ENCODE peak calls at places on chromosomes 13 and 19, in four cellular contexts. I, B, T and W are unnamed samples.

GRCh38 chr13:48110930-48111721 is 16.2 kb upstream of the MED4 start:
- DNase-seq in I (peak; percentile 60), B (no peak), T (peak; percentile 86), W (no peak)

GRCh38 chr13:39268398-39268797 is 230.1 kb downstream of the NHLRC3 start:
- DNase-seq in I (no peak), B (no peak), T (no peak), W (no peak)

GRCh38 chr13:52070929-52071523 is 46.5 kb downstream of the UTP14C start:
- DNase-seq in I (no peak), B (no peak), T (peak; percentile 48), W (no peak)

GRCh38 chr19:18660051-18660910 is 23.2 kb upstream of the CRTC1 start:
- DNase-seq in I (peak; percentile 49), B (no peak), T (peak; percentile 44), W (no peak)

GRCh38 chr19:23554548-23554947 is 132.5 kb downstream of the ZNF675 start:
- DNase-seq in I (no peak), B (no peak), T (no peak), W (no peak)

GRCh38 chr13:110340812-110341444 is 33.8 kb downstream of the COL4A2 start:
- DNase-seq in I (peak; percentile 34), B (no peak), T (peak; percentile 85), W (peak; percentile 37)

GRCh38 chr19:10919352-10920287 is 8.8 kb downstream of the YIPF2 start:
- DNase-seq in I (no peak), B (no peak), T (no peak), W (no peak)

GRCh38 chr19:6065685-6066365 is 44.5 kb downstream of the RFX2 start:
- DNase-seq in I (no peak), B (no peak), T (no peak), W (no peak)

GRCh38 chr19:48629599-48630288 is 7.4 kb downstream of the DBP start:
- DNase-seq in I (no peak), B (no peak), T (peak; percentile 85), W (peak; percentile 27)

GRCh38 chr13:25654332-25654731 is 282.6 kb downstream of the ATP8A2 start:
- DNase-seq in I (no peak), B (no peak), T (no peak), W (no peak)

GRCh38 chr13:66586489-66586888 is 643.6 kb downstream of the PCDH9 start:
- DNase-seq in I (no peak), B (no peak), T (peak; percentile 74), W (no peak)

GRCh38 chr19:3670796-3671679 is 29.2 kb downstream of the PIP5K1C start:
- DNase-seq in I (peak; percentile 65), B (peak; percentile 13), T (peak; percentile 88), W (peak; percentile 42)

GRCh38 chr13:52128714-52129700 is at the start of gene NEK5:
- DNase-seq in I (peak; percentile 29), B (no peak), T (peak; percentile 59), W (peak; percentile 74)

GRCh38 chr13:105961438-105961837 is 574.0 kb downstream of the EFNB2 start:
- DNase-seq in I (no peak), B (no peak), T (no peak), W (no peak)

GRCh38 chr13:51017516-51017915 is 93.6 kb downstream of the C13orf42 start:
- DNase-seq in I (no peak), B (no peak), T (no peak), W (no peak)

GRCh38 chr19:29805026-29805925 is 6.5 kb upstream of the CCNE1 start:
- DNase-seq in I (no peak), B (no peak), T (no peak), W (no peak)

GRCh38 chr19:34263745-34264237 is 9.4 kb downstream of the GARRE1 start:
- DNase-seq in I (no peak), B (no peak), T (no peak), W (no peak)

GRCh38 chr13:80558074-80558473 is 217.1 kb upstream of the SPRY2 start:
- DNase-seq in I (no peak), B (no peak), T (no peak), W (no peak)

GRCh38 chr19:52099497-52100138 is 4.1 kb upstream of the ZNF841 start:
- DNase-seq in I (no peak), B (no peak), T (no peak), W (no peak)

GRCh38 chr19:57239982-57240310 is 486 bp upstream of the ZNF805 start:
- DNase-seq in I (no peak), B (no peak), T (peak; percentile 25), W (no peak)

GRCh38 chr19:35248310-35249145 is at the start of gene LSR:
- DNase-seq in I (no peak), B (no peak), T (no peak), W (peak; percentile 97)

GRCh38 chr13:59424661-59425060 is 739.1 kb downstream of the DIAPH3 start:
- DNase-seq in I (no peak), B (no peak), T (peak; percentile 43), W (no peak)

GRCh38 chr19:48171584-48172170 is 1.2 kb downstream of the ZSWIM9 start:
- DNase-seq in I (no peak), B (no peak), T (no peak), W (no peak)

GRCh38 chr13:91362908-91363307 is 15.4 kb downstream of the MIR17HG start:
- DNase-seq in I (no peak), B (no peak), T (no peak), W (no peak)

GRCh38 chr13:87498681-87499080 is 172.5 kb upstream of the SLITRK5 start:
- DNase-seq in I (no peak), B (no peak), T (no peak), W (peak; percentile 8)

DNA sequence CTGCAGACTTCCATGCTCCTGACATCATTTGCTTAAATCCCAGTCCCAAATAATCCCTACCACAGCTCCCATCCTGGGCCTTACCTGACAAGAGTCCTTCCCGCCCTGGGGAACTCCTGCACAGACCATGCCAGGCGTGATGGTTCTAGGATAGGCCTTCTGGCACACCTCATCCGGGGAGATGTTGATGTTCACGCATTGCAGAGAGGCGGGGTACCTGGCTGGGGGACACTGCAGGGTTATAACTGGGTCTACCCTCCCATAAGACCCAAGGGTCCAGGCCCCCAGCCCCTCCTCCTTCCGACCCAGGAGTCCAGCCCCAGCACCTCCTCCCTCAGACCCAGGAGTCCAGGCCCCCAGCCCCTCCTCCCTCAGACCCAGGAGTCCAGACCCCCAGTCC is 4.0 kb downstream of the KLK14 start:
- DNase-seq in I (no peak), B (no peak), T (no peak), W (no peak)
- H3K27ac ChIP-seq in I (no peak overlapping the region), B (no peak overlapping the region), T (no peak overlapping the region), W (no peak overlapping the region)

DNA sequence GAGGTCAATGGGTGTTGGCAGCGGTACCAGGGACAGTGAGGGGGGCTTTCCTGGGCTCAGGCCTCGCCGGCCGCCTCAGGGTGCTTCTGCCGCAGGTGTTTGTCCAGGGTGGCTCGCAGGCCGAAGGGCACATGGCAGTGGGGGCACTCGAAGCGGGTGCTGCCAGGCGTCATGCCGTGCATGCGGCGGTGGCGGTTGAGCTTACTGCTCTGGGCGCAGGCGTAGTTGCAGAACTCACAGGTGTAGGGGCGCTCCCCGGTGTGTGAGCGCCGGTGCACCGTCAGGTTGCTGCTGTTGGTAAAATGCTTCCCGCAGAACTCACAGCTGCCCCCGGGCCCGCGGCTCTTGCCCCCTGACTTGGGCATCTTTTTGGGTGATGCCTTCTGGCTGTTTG is 4.7 kb downstream of the ZNF296 start:
- DNase-seq in I (no peak), B (no peak), T (no peak), W (no peak)
- H3K4me3 ChIP-seq in I (no peak overlapping the region), B (no peak overlapping the region), T (no peak overlapping the region), W (no peak overlapping the region)

GRCh38 chr19:7386769-7387168 is 38.0 kb downstream of the ARHGEF18 start:
- DNase-seq in I (no peak), B (no peak), T (no peak), W (no peak)

GRCh38 chr19:7383284-7383683 is 34.5 kb downstream of the ARHGEF18 start:
- DNase-seq in I (no peak), B (no peak), T (no peak), W (no peak)

GRCh38 chr19:7382694-7383093 is 34.0 kb downstream of the ARHGEF18 start:
- DNase-seq in I (no peak), B (no peak), T (no peak), W (no peak)

GRCh38 chr19:7386308-7386707 is 37.6 kb downstream of the ARHGEF18 start:
- DNase-seq in I (no peak), B (no peak), T (no peak), W (no peak)

GRCh38 chr19:7385062-7385461 is 36.3 kb downstream of the ARHGEF18 start:
- DNase-seq in I (no peak), B (no peak), T (no peak), W (no peak)
- H3K27ac ChIP-seq in I (no peak overlapping the region), B (no peak overlapping the region), T (no peak overlapping the region), W (no peak overlapping the region)

GRCh38 chr13:94710881-94711560 is 1.3 kb downstream of the SOX21 start:
- DNase-seq in I (no peak), B (no peak), T (no peak), W (no peak)
- H3K4me3 ChIP-seq in I (peak overlapping the region; percentile 4), B (no peak overlapping the region), T (peak overlapping the region; percentile 22), W (no peak overlapping the region)

GRCh38 chr19:45255611-45256157 is 4.6 kb downstream of the MARK4 start:
- DNase-seq in I (no peak), B (no peak), T (no peak), W (no peak)

GRCh38 chr19:45251452-45252354 is 632 bp downstream of the MARK4 start:
- DNase-seq in I (no peak), B (no peak), T (no peak), W (peak; percentile 16)

GRCh38 chr19:45250832-45251451 is at the start of gene MARK4:
- DNase-seq in I (peak; percentile 29), B (no peak), T (peak; percentile 69), W (peak; percentile 44)

GRCh38 chr19:45254044-45254531 is 3.0 kb downstream of the MARK4 start:
- DNase-seq in I (no peak), B (no peak), T (no peak), W (no peak)

DNA sequence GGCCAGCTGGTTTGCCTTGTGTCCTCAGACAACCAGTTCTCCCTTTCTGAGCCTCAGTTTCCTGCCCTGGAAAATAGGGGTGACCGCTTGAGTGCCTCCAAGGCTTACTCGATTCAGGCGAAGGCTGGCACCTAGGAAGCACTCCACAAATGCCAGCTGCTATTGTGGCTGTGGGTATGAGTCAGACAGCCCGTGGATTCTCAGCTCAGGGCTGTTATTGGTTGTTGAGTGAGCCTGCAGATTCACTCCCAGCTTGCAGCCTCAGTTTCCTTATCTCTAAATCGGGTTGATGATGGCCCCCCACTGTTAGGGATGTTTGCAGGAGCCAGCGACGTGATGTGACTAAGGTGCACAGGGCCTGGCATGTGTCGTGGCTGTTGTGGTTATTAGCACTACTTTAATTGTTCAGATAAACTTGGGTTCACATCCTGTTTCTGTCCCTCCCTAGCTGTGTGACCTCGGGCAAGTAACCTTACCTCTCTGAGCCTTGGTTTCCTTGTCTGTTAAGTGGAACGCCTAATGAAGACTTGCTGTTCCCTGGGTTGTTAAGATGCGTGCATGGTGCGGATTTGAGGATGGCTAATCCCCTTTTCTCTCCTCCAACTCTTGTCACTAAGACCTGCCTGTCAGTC is 2.4 kb downstream of the MARK4 start:
- DNase-seq in I (no peak), B (no peak), T (peak; percentile 32), W (no peak)
- H3K27ac ChIP-seq in I (no peak overlapping the region), B (peak overlapping the region; percentile 21), T (no peak overlapping the region), W (no peak overlapping the region)

GRCh38 chr19:39479916-39480315 is 722 bp upstream of the TIMM50 start:
- DNase-seq in I (no peak), B (no peak), T (no peak), W (no peak)
- H3K4me3 ChIP-seq in I (peak overlapping the region; percentile 81), B (no peak overlapping the region), T (no peak overlapping the region), W (peak overlapping the region; percentile 81)

GRCh38 chr19:7246601-7247000 is 47.6 kb downstream of the INSR start:
- DNase-seq in I (no peak), B (no peak), T (no peak), W (no peak)
- H3K27ac ChIP-seq in I (no peak overlapping the region), B (no peak overlapping the region), T (no peak overlapping the region), W (peak overlapping the region; percentile 71)